ENCODE peak calls at places on chromosomes 16 and 17, in nine cellular contexts. I is pancreas; U is left ventricle myocardium inferior; L is aorta; V is lung; A is body of pancreas; Q is psoas muscle; D is CD8-positive, alpha-beta T cell; Y is bronchial epithelial cell. T is an unnamed sample.

GRCh38 chr17:1627987-1628855 is at the start of gene SLC43A2:
- DNase-seq in L (peak; percentile 94), I (peak; percentile 71), Q (peak; percentile 82), U (peak; percentile 84), Y (peak; percentile 52), V (peak; percentile 82), D (peak; percentile 72), A (peak; percentile 78), T (peak; percentile 67)

GRCh38 chr17:46964315-46965265 is 14.5 kb downstream of the RPRML start:
- DNase-seq in I (no peak), A (no peak), U (no peak), L (peak; percentile 72), D (no peak), Y (no peak), Q (no peak), V (no peak), T (peak; percentile 75)

GRCh38 chr16:70753694-70754325 is 47.1 kb downstream of the VAC14 start:
- DNase-seq in Q (no peak), I (no peak), Y (no peak), L (no peak), U (peak; percentile 9), D (no peak), A (no peak), V (no peak), T (no peak)

GRCh38 chr16:23171234-23171948 is 11.2 kb upstream of the SCNN1G start:
- DNase-seq in U (no peak), L (no peak), D (no peak), A (no peak), Y (peak; percentile 23), Q (no peak), I (no peak), V (no peak), T (no peak)

GRCh38 chr16:72811867-72812266 is 236.1 kb downstream of the ZFHX3 start:
- DNase-seq in V (no peak), D (no peak), Y (no peak), A (no peak), Q (no peak), L (no peak), I (no peak), U (no peak), T (no peak)

GRCh38 chr17:47949197-47949759 is 7.9 kb downstream of the PNPO start:
- DNase-seq in A (peak; percentile 97), L (peak; percentile 97), D (peak; percentile 84), U (peak; percentile 90), I (peak; percentile 96), V (peak; percentile 92), Y (peak; percentile 53), Q (peak; percentile 89), T (peak; percentile 91)

GRCh38 chr17:73722163-73722562 is 77.9 kb upstream of the SDK2 start:
- DNase-seq in Y (no peak), L (peak; percentile 27), D (peak; percentile 44), I (no peak), V (no peak), A (no peak), Q (no peak), U (no peak), T (no peak)

GRCh38 chr17:65022751-65023421 is 33.7 kb downstream of the GNA13 start:
- DNase-seq in U (no peak), Q (no peak), V (no peak), D (no peak), L (no peak), A (no peak), Y (peak; percentile 97), I (no peak), T (peak; percentile 75)

GRCh38 chr16:69236319-69236718 is 49.4 kb downstream of the SNTB2 start:
- DNase-seq in V (no peak), U (no peak), I (no peak), Q (no peak), L (no peak), Y (no peak), A (no peak), D (no peak), T (no peak)

GRCh38 chr17:32626371-32626770 is 139.6 kb downstream of the CDK5R1 start:
- DNase-seq in Y (no peak), L (no peak), Q (no peak), U (no peak), I (no peak), D (no peak), V (no peak), A (no peak), T (peak; percentile 19)

GRCh38 chr17:63035695-63036094 is 69.7 kb downstream of the TANC2 start:
- DNase-seq in D (no peak), L (no peak), A (no peak), U (no peak), V (no peak), I (no peak), Y (no peak), Q (no peak), T (no peak)

GRCh38 chr16:30355144-30355953 is at the start of gene CD2BP2:
- DNase-seq in L (peak; percentile 98), A (peak; percentile 97), Q (peak; percentile 97), V (peak; percentile 97), Y (peak; percentile 99), I (peak; percentile 97), D (peak; percentile 86), U (peak; percentile 95), T (peak; percentile 99)
- H3K36me3 ChIP-seq in L (no peaks in the 10 kb centered on the region), A (peaks cover 5% of the 10 kb centered on the region), Q (no peaks in the 10 kb centered on the region), V (peaks cover 55% of the 10 kb centered on the region), Y (peaks cover 20% of the 10 kb centered on the region), I (peaks cover 35% of the 10 kb centered on the region), D (peaks cover 33% of the 10 kb centered on the region), U (peaks cover 65% of the 10 kb centered on the region), T (peaks cover 39% of the 10 kb centered on the region)

GRCh38 chr16:24977673-24978065 is 37.5 kb downstream of the ARHGAP17 start:
- DNase-seq in D (no peak), I (no peak), Y (no peak), U (no peak), Q (no peak), A (no peak), V (no peak), L (no peak), T (no peak)

GRCh38 chr16:24976061-24976779 is 38.9 kb downstream of the ARHGAP17 start:
- DNase-seq in D (no peak), Y (no peak), A (no peak), L (no peak), Q (no peak), V (no peak), U (no peak), I (no peak), T (no peak)

GRCh38 chr16:24978370-24978914 is 36.7 kb downstream of the ARHGAP17 start:
- DNase-seq in U (no peak), I (no peak), Y (no peak), L (no peak), D (no peak), Q (no peak), V (no peak), A (no peak), T (no peak)

GRCh38 chr16:24975428-24975889 is 39.7 kb downstream of the ARHGAP17 start:
- DNase-seq in Y (peak; percentile 64), L (no peak), A (no peak), U (no peak), I (no peak), V (no peak), Q (no peak), D (no peak), T (no peak)

DNA sequence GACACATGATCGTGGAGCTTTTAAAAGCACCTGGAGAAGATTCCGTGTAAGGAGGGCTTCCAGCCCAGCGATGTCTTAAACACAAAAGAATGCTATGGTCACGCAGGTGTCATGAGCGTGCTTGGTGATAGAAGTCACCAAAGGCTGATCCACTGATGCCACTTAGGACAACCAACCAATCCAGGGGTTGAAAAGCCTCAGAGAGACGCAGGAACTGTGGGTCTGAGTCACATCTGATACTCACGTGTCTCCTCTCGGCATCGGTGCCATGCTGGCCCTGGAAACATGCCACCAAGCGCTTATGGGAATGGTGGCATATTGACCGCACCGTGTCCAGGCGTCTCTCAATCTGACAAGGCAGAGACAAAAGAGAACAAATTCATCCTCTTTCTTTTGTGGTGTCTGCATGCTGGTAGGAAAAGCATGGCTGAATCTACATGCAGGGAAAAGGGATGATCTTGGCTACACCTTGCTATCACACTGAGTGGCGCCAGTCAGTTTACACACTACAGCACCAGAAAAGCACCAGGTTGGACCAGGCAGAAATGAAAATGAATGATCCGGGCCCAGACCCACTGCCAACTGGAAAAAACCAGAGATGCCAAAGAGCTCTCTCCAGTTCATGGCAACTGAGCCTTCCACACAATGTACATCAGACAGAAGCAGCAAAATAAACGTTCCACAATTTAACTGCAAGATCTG is 38.0 kb downstream of the ARHGAP17 start:
- DNase-seq in A (no peak), Y (no peak), D (no peak), I (no peak), Q (no peak), U (no peak), L (no peak), V (no peak), T (no peak)
- H3K36me3 ChIP-seq in A (no peaks in the 10 kb centered on the region), Y (peaks cover 2% of the 10 kb centered on the region), D (peaks cover 18% of the 10 kb centered on the region), I (peaks cover 14% of the 10 kb centered on the region), Q (no peaks in the 10 kb centered on the region), U (peaks cover 45% of the 10 kb centered on the region), L (no peaks in the 10 kb centered on the region), V (peaks cover 18% of the 10 kb centered on the region), T (peaks cover 2% of the 10 kb centered on the region)

GRCh38 chr16:29734826-29735225 is 11.0 kb downstream of the C16orf54 start:
- DNase-seq in I (no peak), Y (peak; percentile 9), U (no peak), V (no peak), L (no peak), Q (no peak), A (no peak), D (no peak), T (no peak)
- H3K36me3 ChIP-seq in I (no peaks in the 10 kb centered on the region), Y (no peaks in the 10 kb centered on the region), U (no peaks in the 10 kb centered on the region), V (no peaks in the 10 kb centered on the region), L (no peaks in the 10 kb centered on the region), Q (no peaks in the 10 kb centered on the region), A (no peaks in the 10 kb centered on the region), D (no peaks in the 10 kb centered on the region), T (no peaks in the 10 kb centered on the region)

GRCh38 chr17:81108220-81108619 is 57.1 kb upstream of the PVALEF start:
- DNase-seq in I (no peak), Q (no peak), L (no peak), V (no peak), U (no peak), A (no peak), D (no peak), Y (no peak), T (no peak)

GRCh38 chr17:81111066-81111465 is 54.2 kb upstream of the PVALEF start:
- DNase-seq in A (no peak), V (no peak), Y (no peak), L (no peak), D (no peak), I (no peak), U (no peak), Q (no peak), T (peak; percentile 86)

GRCh38 chr17:81110488-81111040 is 54.7 kb upstream of the PVALEF start:
- DNase-seq in U (no peak), L (no peak), I (no peak), D (no peak), V (no peak), A (no peak), Q (no peak), Y (no peak), T (no peak)

GRCh38 chr17:81112461-81112860 is 52.8 kb upstream of the PVALEF start:
- DNase-seq in Q (no peak), I (no peak), Y (no peak), U (no peak), A (no peak), L (no peak), V (no peak), D (no peak), T (peak; percentile 82)

GRCh38 chr17:81109957-81110356 is 55.4 kb upstream of the PVALEF start:
- DNase-seq in Y (no peak), Q (no peak), L (no peak), D (no peak), U (no peak), V (no peak), I (no peak), A (no peak), T (no peak)
- H3K36me3 ChIP-seq in Y (peaks cover 45% of the 10 kb centered on the region), Q (no peaks in the 10 kb centered on the region), L (no peaks in the 10 kb centered on the region), D (no peaks in the 10 kb centered on the region), U (peaks cover 69% of the 10 kb centered on the region), V (peaks cover 58% of the 10 kb centered on the region), I (no peaks in the 10 kb centered on the region), A (no peaks in the 10 kb centered on the region), T (no peaks in the 10 kb centered on the region)